ENCODE peak calls at places on chromosomes 11 and 22, in six cellular contexts. Y is M059J, Z is DMS153, H is midbrain, D is neural progenitor cell, Q is HS-27A. E is an unnamed sample.

GRCh38 chr22:44242946-44243724 is 62.4 kb downstream of the PARVG start:
- DNase-seq in Y (no peak), Z (no peak), H (no peak), D (no peak), Q (no peak), E (peak; percentile 34)

GRCh38 chr11:35474677-35475076 is 50.7 kb downstream of the PAMR1 start:
- DNase-seq in Y (no peak), Z (no peak), H (no peak), D (no peak), Q (no peak), E (no peak)

GRCh38 chr11:48024635-48025071 is 44.3 kb downstream of the PTPRJ start:
- DNase-seq in Y (peak; percentile 36), Z (no peak), H (no peak), D (no peak), Q (no peak), E (no peak)

GRCh38 chr22:45314054-45314721 is 4.5 kb downstream of the FAM118A start:
- DNase-seq in Y (no peak), Z (no peak), H (no peak), D (no peak), Q (no peak), E (no peak)

GRCh38 chr22:37273126-37273845 is 9.0 kb upstream of the CYTH4 start:
- DNase-seq in Y (peak; percentile 86), Z (no peak), H (no peak), D (no peak), Q (no peak), E (peak; percentile 39)

GRCh38 chr11:23586188-23586587 is 725.9 kb upstream of the CCDC179 start:
- DNase-seq in Y (no peak), Z (no peak), H (no peak), D (no peak), Q (no peak), E (no peak)

GRCh38 chr22:33380789-33381530 is 322.8 kb upstream of the SYN3 start:
- DNase-seq in Y (peak; percentile 53), Z (no peak), H (no peak), D (no peak), Q (no peak), E (no peak)

GRCh38 chr11:8652140-8652539 is 30.3 kb downstream of the TRIM66 start:
- DNase-seq in Y (peak; percentile 96), Z (no peak), H (no peak), D (no peak), Q (peak; percentile 72), E (no peak)

GRCh38 chr11:120034176-120034575 is 103.7 kb downstream of the TRIM29 start:
- DNase-seq in Y (no peak), Z (no peak), H (no peak), D (no peak), Q (no peak), E (no peak)

GRCh38 chr11:74325649-74326645 is 14.5 kb upstream of the P4HA3 start:
- DNase-seq in Y (peak; percentile 75), Z (no peak), H (peak; percentile 65), D (no peak), Q (no peak), E (no peak)

GRCh38 chr22:43658823-43659222 is 153.3 kb downstream of the EFCAB6 start:
- DNase-seq in Y (no peak), Z (no peak), H (no peak), D (peak; percentile 56), Q (no peak), E (no peak)

GRCh38 chr11:46658259-46658658 is 40.9 kb downstream of the ATG13 start:
- DNase-seq in Y (peak; percentile 35), Z (no peak), H (no peak), D (no peak), Q (no peak), E (no peak)

GRCh38 chr11:75272391-75272790 is 31.8 kb downstream of the TPBGL start:
- DNase-seq in Y (no peak), Z (no peak), H (no peak), D (no peak), Q (no peak), E (no peak)

GRCh38 chr11:12042215-12042676 is 33.8 kb upstream of the DKK3 start:
- DNase-seq in Y (peak; percentile 98), Z (no peak), H (no peak), D (no peak), Q (peak; percentile 94), E (peak; percentile 95)

GRCh38 chr11:65418431-65418680 is 4.2 kb upstream of the NEAT1 start:
- DNase-seq in Y (no peak), Z (no peak), H (no peak), D (no peak), Q (no peak), E (no peak)

GRCh38 chr11:32297629-32298028 is 137.7 kb downstream of the WT1 start:
- DNase-seq in Y (peak; percentile 49), Z (no peak), H (peak; percentile 78), D (peak; percentile 4), Q (no peak), E (no peak)

GRCh38 chr11:76791861-76792260 is 8.7 kb downstream of the TSKU start:
- DNase-seq in Y (peak; percentile 73), Z (no peak), H (no peak), D (no peak), Q (no peak), E (no peak)

GRCh38 chr11:19433791-19434190 is 193.0 kb upstream of the E2F8 start:
- DNase-seq in Y (no peak), Z (no peak), H (no peak), D (no peak), Q (no peak), E (no peak)

GRCh38 chr22:17300926-17301325 is 68.3 kb upstream of the CECR2 start:
- DNase-seq in Y (no peak), Z (no peak), H (no peak), D (no peak), Q (no peak), E (no peak)

GRCh38 chr11:64893194-64894069 is 15.0 kb upstream of the EHD1 start:
- DNase-seq in Y (no peak), Z (no peak), H (no peak), D (no peak), Q (no peak), E (no peak)

GRCh38 chr22:43440103-43440387 is 28.2 kb downstream of the MPPED1 start:
- DNase-seq in Y (no peak), Z (no peak), H (no peak), D (no peak), Q (no peak), E (no peak)

GRCh38 chr11:100706179-100706578 is 19.1 kb downstream of the ARHGAP42 start:
- DNase-seq in Y (peak; percentile 14), Z (no peak), H (no peak), D (no peak), Q (no peak), E (no peak)

GRCh38 chr11:120383518-120384155 is 47.4 kb downstream of the ARHGEF12 start:
- DNase-seq in Y (peak; percentile 17), Z (no peak), H (no peak), D (no peak), Q (no peak), E (no peak)

GRCh38 chr11:128135451-128135850 is 451.9 kb downstream of the ETS1 start:
- DNase-seq in Y (peak; percentile 87), Z (no peak), H (no peak), D (peak; percentile 71), Q (no peak), E (no peak)